ENCODE peak calls at places on chromosomes 5 and 9, in seven cellular contexts. U is GM06990; I is GM23338; J is CD8-positive, alpha-beta T cell; M is tibial nerve; P is mesendoderm; K is aorta. Y is an unnamed sample. For H3K27me3 and H3K36me3, the result is how much of the 10 kb centered on the place peaks cover.

GRCh38 chr5:131466171-131466766 is 168.8 kb downstream of the RAPGEF6 start:
- DNase-seq in U (no peak), I (no peak), J (no peak), M (no peak), P (no peak), K (no peak), Y (no peak)

GRCh38 chr5:166856771-166857170 is 1434.7 kb upstream of the WWC1 start:
- DNase-seq in U (no peak), I (no peak), J (no peak), M (no peak), P (no peak), K (no peak), Y (no peak)

GRCh38 chr5:3596261-3596825 is 711 bp downstream of the IRX1 start:
- DNase-seq in U (no peak), I (peak), J (no peak), M (no peak), P (peak), K (no peak), Y (peak)

GRCh38 chr9:38431101-38431500 is 6.8 kb upstream of the IGFBPL1 start:
- DNase-seq in U (no peak), I (no peak), J (no peak), M (no peak), P (no peak), K (no peak), Y (no peak)

GRCh38 chr5:59296317-59297264 is 596.9 kb downstream of the PDE4D start:
- DNase-seq in U (no peak), I (no peak), J (no peak), M (no peak), P (no peak), K (no peak), Y (no peak)

GRCh38 chr9:135288054-135288453 is 191.5 kb upstream of the PPP1R26 start:
- DNase-seq in U (no peak), I (no peak), J (no peak), M (no peak), P (no peak), K (peak), Y (no peak)

GRCh38 chr5:143456952-143457547 is 53.6 kb upstream of the NR3C1 start:
- DNase-seq in U (no peak), I (no peak), J (no peak), M (peak), P (no peak), K (no peak), Y (no peak)

GRCh38 chr9:136773386-136774044 is 9.2 kb upstream of the LCN15 start:
- DNase-seq in U (peak), I (peak), J (no peak), M (no peak), P (peak), K (peak), Y (peak)

GRCh38 chr5:87803352-87803751 is 390.6 kb upstream of the CCNH start:
- DNase-seq in U (no peak), I (no peak), J (no peak), M (no peak), P (no peak), K (no peak), Y (no peak)

GRCh38 chr5:127858116-127858784 is 155.1 kb downstream of the CCDC192 start:
- DNase-seq in U (no peak), I (no peak), J (no peak), M (no peak), P (no peak), K (no peak), Y (no peak)

GRCh38 chr5:150645070-150645700 is 4.7 kb downstream of the SYNPO start:
- DNase-seq in U (no peak), I (no peak), J (no peak), M (peak), P (peak), K (peak), Y (no peak)

DNA sequence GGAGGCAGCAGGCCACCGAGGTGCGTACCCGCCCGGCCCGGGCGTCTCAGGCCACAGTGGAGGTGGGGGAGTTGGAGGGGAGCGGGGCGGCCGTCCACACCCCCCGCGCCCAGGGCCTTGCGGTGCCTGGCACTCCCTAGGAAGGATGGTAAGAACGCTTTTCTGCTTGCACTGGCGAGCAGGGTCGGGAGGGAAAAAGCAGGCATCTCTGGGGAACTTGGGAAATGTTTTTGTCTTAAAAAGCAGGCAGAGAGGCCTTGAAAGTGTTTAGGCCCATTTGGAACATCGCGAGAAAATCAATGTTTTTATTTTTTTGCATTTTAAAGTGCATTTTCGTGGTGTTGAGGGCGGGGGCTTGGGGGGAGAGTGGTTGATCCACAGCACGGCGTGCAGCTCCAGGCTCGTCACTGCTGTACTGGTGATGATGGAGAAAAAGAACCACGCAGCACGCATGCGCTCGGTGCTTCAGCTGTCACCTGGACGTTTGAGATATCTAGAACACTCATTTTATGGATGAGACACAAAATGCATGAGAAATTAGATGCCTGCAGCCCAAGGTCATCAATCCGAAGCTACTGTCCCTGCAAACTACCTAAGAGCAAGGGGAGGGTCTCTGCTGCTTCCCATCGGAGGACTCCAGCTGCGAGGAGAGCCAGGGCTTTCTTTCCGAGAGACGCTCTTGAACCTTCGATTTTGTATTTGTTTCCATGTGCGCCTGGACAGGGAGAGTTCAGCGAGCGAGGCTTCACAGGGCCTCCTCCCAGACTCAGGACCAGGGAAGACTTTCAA is 2.2 kb downstream of the DMRT2 start:
- DNase-seq in U (no peak), I (peak), J (no peak), M (no peak), P (no peak), K (no peak), Y (peak)
- H3K27me3 ChIP-seq in U (under half), I (half or more), J (under half), M (under half), P (half or more), K (under half), Y (half or more)

DNA sequence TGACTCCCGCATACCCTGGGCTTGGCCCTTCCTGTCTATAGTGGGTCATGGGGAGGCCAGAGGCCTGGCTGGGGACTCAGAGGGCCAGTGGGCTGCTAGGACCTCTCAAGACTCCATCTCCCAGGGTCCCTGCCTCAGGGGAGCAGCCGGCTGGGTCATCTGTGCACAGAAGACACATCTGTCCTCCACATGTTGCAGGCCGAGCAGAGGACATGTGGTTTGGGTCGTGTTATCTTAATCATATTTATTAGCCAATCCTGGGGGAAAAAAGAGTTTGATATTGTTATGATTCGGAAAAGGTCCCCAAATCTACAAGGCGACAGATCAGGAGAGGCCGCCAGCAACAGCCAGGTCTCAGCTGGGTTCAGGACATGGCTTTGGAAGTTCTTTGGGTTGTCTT is 14.4 kb downstream of the LMX1B start:
- DNase-seq in U (no peak), I (no peak), J (no peak), M (no peak), P (no peak), K (no peak), Y (no peak)
- H3K4me3 ChIP-seq in U (no peak), I (no peak), J (no peak), M (no peak), P (no peak), K (no peak), Y (no peak)

GRCh38 chr9:97366476-97366875 is 45.4 kb upstream of the TDRD7 start:
- DNase-seq in U (no peak), I (no peak), J (no peak), M (no peak), P (no peak), K (no peak), Y (no peak)

GRCh38 chr9:97367729-97368128 is 44.2 kb upstream of the TDRD7 start:
- DNase-seq in U (peak), I (no peak), J (no peak), M (no peak), P (no peak), K (no peak), Y (no peak)

GRCh38 chr9:97364769-97365490 is 47.0 kb upstream of the TDRD7 start:
- DNase-seq in U (no peak), I (no peak), J (no peak), M (no peak), P (no peak), K (no peak), Y (no peak)

GRCh38 chr9:97365634-97366033 is 46.3 kb upstream of the TDRD7 start:
- DNase-seq in U (no peak), I (no peak), J (no peak), M (no peak), P (no peak), K (no peak), Y (no peak)

DNA sequence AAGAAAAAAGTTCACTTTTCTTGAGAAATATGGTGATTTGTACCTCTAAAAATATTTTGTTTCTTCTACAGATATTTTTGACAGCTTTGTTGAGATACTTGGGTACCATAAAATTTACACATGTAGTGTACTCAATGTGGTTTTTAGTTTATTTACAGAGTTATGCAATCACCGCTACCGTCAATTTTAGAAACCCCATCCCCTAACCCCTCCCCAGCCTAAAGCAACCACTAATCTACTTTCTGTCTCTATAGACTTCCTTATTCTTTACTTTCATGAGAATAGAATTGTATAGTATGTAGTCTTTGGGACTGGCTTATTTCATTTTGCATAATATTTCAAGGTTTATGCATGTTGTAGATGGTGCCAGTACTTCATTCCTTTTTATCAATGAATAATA is 45.0 kb upstream of the TDRD7 start:
- DNase-seq in U (no peak), I (no peak), J (no peak), M (no peak), P (no peak), K (no peak), Y (no peak)
- H3K36me3 ChIP-seq in U (under half), I (under half), J (under half), M (under half), P (under half), K (under half), Y (under half)

GRCh38 chr9:1156794-1157193 is 106.6 kb downstream of the DMRT2 start:
- DNase-seq in U (no peak), I (no peak), J (no peak), M (no peak), P (no peak), K (no peak), Y (no peak)

GRCh38 chr9:1155602-1156001 is 105.4 kb downstream of the DMRT2 start:
- DNase-seq in U (no peak), I (no peak), J (no peak), M (no peak), P (no peak), K (no peak), Y (no peak)

GRCh38 chr9:1151691-1152090 is 101.5 kb downstream of the DMRT2 start:
- DNase-seq in U (no peak), I (no peak), J (no peak), M (no peak), P (no peak), K (no peak), Y (no peak)

GRCh38 chr9:1154739-1155138 is 104.6 kb downstream of the DMRT2 start:
- DNase-seq in U (no peak), I (no peak), J (no peak), M (no peak), P (no peak), K (no peak), Y (no peak)

DNA sequence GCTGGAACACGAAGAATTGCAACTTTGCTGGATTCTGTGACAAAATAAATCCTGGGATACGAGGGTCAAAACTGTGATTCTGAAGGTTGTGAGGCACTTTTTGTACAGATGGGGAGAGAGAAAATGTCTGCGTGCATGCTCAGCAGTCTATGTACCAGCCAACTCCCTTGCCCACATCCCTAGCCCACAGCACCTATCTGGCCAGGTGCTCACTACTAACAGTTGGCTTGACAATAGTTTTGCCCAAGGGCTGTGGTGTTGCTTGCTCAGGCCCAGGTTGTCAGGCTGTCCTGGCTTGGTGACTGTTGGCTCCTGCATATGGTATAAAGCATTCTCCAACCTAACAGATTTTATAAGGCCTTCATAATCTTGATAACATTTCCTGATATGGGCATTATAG is 102.0 kb downstream of the DMRT2 start:
- DNase-seq in U (no peak), I (no peak), J (no peak), M (no peak), P (no peak), K (no peak), Y (no peak)
- H3K27me3 ChIP-seq in U (under half), I (under half), J (under half), M (under half), P (under half), K (under half), Y (under half)

DNA sequence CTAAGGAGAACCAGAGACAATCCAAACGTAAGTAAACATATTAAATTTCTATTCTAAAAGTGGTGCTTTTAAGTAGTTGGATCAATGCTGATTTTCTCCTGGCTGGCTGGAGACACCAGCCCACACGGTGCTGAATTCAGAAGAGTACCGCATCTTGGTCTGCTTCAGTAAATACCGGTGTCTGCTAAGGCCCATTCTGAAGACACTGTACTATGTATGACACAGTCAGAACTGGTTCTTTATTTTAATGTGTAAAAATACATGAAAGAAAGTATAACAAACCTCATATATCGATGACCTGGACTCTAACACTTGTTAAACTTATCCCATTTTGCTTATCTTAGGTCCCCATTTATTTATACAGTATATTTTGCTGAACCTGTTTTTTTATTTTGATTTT is 32.8 kb downstream of the RAPGEF1 start:
- DNase-seq in U (no peak), I (no peak), J (no peak), M (no peak), P (no peak), K (no peak), Y (no peak)
- H3K4me3 ChIP-seq in U (no peak), I (no peak), J (no peak), M (no peak), P (no peak), K (no peak), Y (no peak)

DNA sequence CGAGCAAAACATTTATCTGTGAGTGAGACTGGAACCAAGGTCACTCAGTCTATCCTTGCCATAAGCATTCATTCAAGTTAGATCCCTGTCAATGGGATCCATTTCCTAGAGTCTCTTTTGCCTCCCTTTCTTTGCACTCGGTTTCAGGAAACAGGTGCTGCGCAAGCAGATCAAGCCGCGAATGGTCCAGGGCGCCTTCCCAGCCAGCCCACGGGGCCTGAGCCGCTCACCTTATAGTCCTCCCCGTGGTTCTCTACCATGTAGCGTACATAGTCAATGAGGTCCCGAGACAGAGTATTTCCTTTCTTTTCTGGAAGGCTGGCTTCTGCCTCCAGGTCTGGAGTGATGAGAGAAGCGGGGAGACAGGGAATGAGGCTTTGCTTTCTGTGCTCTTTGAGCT is 3.4 kb downstream of the NOP16 start:
- DNase-seq in U (no peak), I (no peak), J (no peak), M (no peak), P (no peak), K (no peak), Y (no peak)
- H3K36me3 ChIP-seq in U (under half), I (under half), J (under half), M (under half), P (under half), K (under half), Y (under half)

Y was measured in H7.